ENCODE peak calls at places on chromosomes 6 and 20, in four cellular contexts. One of them, this sample, is unnamed.
A peak's percentile ranks its signal among the peaks of the same experiment; 100 is the strongest.

GRCh38 chr6:15417811-15418210 is 171.9 kb downstream of the JARID2 start:
- DNase-seq in fibroblast of lung: peak; percentile 33
- DNase-seq in Caki2: no peak
- DNase-seq in stimulated activated CD4-positive, alpha-beta T cell treated with anti-CD3 and anti-CD28 coated beads, Interleukin-1b, Interleukin-23, amount 100 ng/mL, for 4 hours: peak; percentile 25
- DNase-seq in this sample: no peak

GRCh38 chr20:18719426-18719825 is 94.2 kb upstream of the SCP2D1 start:
- DNase-seq in Caki2: no peak
- DNase-seq in fibroblast of lung: peak; percentile 36
- DNase-seq in stimulated activated CD4-positive, alpha-beta T cell treated with anti-CD3 and anti-CD28 coated beads, Interleukin-1b, Interleukin-23, amount 100 ng/mL, for 4 hours: no peak
- DNase-seq in this sample: no peak

GRCh38 chr20:33162753-33163152 is 5.2 kb upstream of the BPIFA2 start:
- DNase-seq in Caki2: no peak
- DNase-seq in stimulated activated CD4-positive, alpha-beta T cell treated with anti-CD3 and anti-CD28 coated beads, Interleukin-1b, Interleukin-23, amount 100 ng/mL, for 4 hours: no peak
- DNase-seq in fibroblast of lung: no peak
- DNase-seq in this sample: no peak

GRCh38 chr6:100194535-100194934 is 200.5 kb upstream of the MCHR2 start:
- DNase-seq in stimulated activated CD4-positive, alpha-beta T cell treated with anti-CD3 and anti-CD28 coated beads, Interleukin-1b, Interleukin-23, amount 100 ng/mL, for 4 hours: no peak
- DNase-seq in Caki2: no peak
- DNase-seq in fibroblast of lung: no peak
- DNase-seq in this sample: no peak

GRCh38 chr20:31239139-31239538 is 18.3 kb upstream of the DEFB115 start:
- DNase-seq in stimulated activated CD4-positive, alpha-beta T cell treated with anti-CD3 and anti-CD28 coated beads, Interleukin-1b, Interleukin-23, amount 100 ng/mL, for 4 hours: no peak
- DNase-seq in Caki2: no peak
- DNase-seq in fibroblast of lung: no peak
- DNase-seq in this sample: no peak

GRCh38 chr6:141513830-141514229 is 618.9 kb upstream of the GJE1 start:
- DNase-seq in Caki2: no peak
- DNase-seq in stimulated activated CD4-positive, alpha-beta T cell treated with anti-CD3 and anti-CD28 coated beads, Interleukin-1b, Interleukin-23, amount 100 ng/mL, for 4 hours: no peak
- DNase-seq in fibroblast of lung: peak; percentile 48
- DNase-seq in this sample: no peak

GRCh38 chr20:23584434-23585199 is 16.3 kb upstream of the CST9L start:
- DNase-seq in Caki2: no peak
- DNase-seq in stimulated activated CD4-positive, alpha-beta T cell treated with anti-CD3 and anti-CD28 coated beads, Interleukin-1b, Interleukin-23, amount 100 ng/mL, for 4 hours: no peak
- DNase-seq in fibroblast of lung: no peak
- DNase-seq in this sample: no peak

GRCh38 chr6:68458447-68458846 is 176.6 kb upstream of the ADGRB3 start:
- DNase-seq in stimulated activated CD4-positive, alpha-beta T cell treated with anti-CD3 and anti-CD28 coated beads, Interleukin-1b, Interleukin-23, amount 100 ng/mL, for 4 hours: no peak
- DNase-seq in fibroblast of lung: no peak
- DNase-seq in Caki2: no peak
- DNase-seq in this sample: no peak

GRCh38 chr6:6091608-6092002 is 84.9 kb upstream of the NRN1 start:
- DNase-seq in fibroblast of lung: no peak
- DNase-seq in stimulated activated CD4-positive, alpha-beta T cell treated with anti-CD3 and anti-CD28 coated beads, Interleukin-1b, Interleukin-23, amount 100 ng/mL, for 4 hours: no peak
- DNase-seq in Caki2: no peak
- DNase-seq in this sample: no peak

GRCh38 chr6:132167966-132168365 is 216.8 kb upstream of the CCN2 start:
- DNase-seq in fibroblast of lung: no peak
- DNase-seq in stimulated activated CD4-positive, alpha-beta T cell treated with anti-CD3 and anti-CD28 coated beads, Interleukin-1b, Interleukin-23, amount 100 ng/mL, for 4 hours: no peak
- DNase-seq in Caki2: no peak
- DNase-seq in this sample: no peak

GRCh38 chr6:81465859-81466258 is 286.6 kb downstream of the TENT5A start:
- DNase-seq in stimulated activated CD4-positive, alpha-beta T cell treated with anti-CD3 and anti-CD28 coated beads, Interleukin-1b, Interleukin-23, amount 100 ng/mL, for 4 hours: no peak
- DNase-seq in Caki2: no peak
- DNase-seq in fibroblast of lung: peak; percentile 34
- DNase-seq in this sample: no peak

GRCh38 chr20:32920066-32920465 is 61.3 kb downstream of the EFCAB8 start:
- DNase-seq in stimulated activated CD4-positive, alpha-beta T cell treated with anti-CD3 and anti-CD28 coated beads, Interleukin-1b, Interleukin-23, amount 100 ng/mL, for 4 hours: no peak
- DNase-seq in Caki2: no peak
- DNase-seq in fibroblast of lung: no peak
- DNase-seq in this sample: no peak

GRCh38 chr6:45156075-45156474 is 172.1 kb upstream of the RUNX2 start:
- DNase-seq in stimulated activated CD4-positive, alpha-beta T cell treated with anti-CD3 and anti-CD28 coated beads, Interleukin-1b, Interleukin-23, amount 100 ng/mL, for 4 hours: no peak
- DNase-seq in Caki2: no peak
- DNase-seq in fibroblast of lung: no peak
- DNase-seq in this sample: no peak

GRCh38 chr6:52374247-52374646 is 12.3 kb downstream of the PAQR8 start:
- DNase-seq in Caki2: no peak
- DNase-seq in stimulated activated CD4-positive, alpha-beta T cell treated with anti-CD3 and anti-CD28 coated beads, Interleukin-1b, Interleukin-23, amount 100 ng/mL, for 4 hours: no peak
- DNase-seq in fibroblast of lung: no peak
- DNase-seq in this sample: no peak

GRCh38 chr6:28922841-28923317 is 906 bp downstream of the TRIM27 start:
- DNase-seq in Caki2: peak; percentile 65
- DNase-seq in fibroblast of lung: peak; percentile 37
- DNase-seq in stimulated activated CD4-positive, alpha-beta T cell treated with anti-CD3 and anti-CD28 coated beads, Interleukin-1b, Interleukin-23, amount 100 ng/mL, for 4 hours: no peak
- DNase-seq in this sample: no peak

GRCh38 chr20:12715371-12715770 is 293.4 kb upstream of the SPTLC3 start:
- DNase-seq in stimulated activated CD4-positive, alpha-beta T cell treated with anti-CD3 and anti-CD28 coated beads, Interleukin-1b, Interleukin-23, amount 100 ng/mL, for 4 hours: no peak
- DNase-seq in Caki2: no peak
- DNase-seq in fibroblast of lung: no peak
- DNase-seq in this sample: no peak

GRCh38 chr6:449057-449430 is 57.5 kb downstream of the IRF4 start:
- DNase-seq in fibroblast of lung: no peak
- DNase-seq in Caki2: no peak
- DNase-seq in stimulated activated CD4-positive, alpha-beta T cell treated with anti-CD3 and anti-CD28 coated beads, Interleukin-1b, Interleukin-23, amount 100 ng/mL, for 4 hours: no peak
- DNase-seq in this sample: no peak

GRCh38 chr20:53887973-53888372 is 182.4 kb downstream of the BCAS1 start:
- DNase-seq in fibroblast of lung: no peak
- DNase-seq in stimulated activated CD4-positive, alpha-beta T cell treated with anti-CD3 and anti-CD28 coated beads, Interleukin-1b, Interleukin-23, amount 100 ng/mL, for 4 hours: no peak
- DNase-seq in Caki2: no peak
- DNase-seq in this sample: no peak

GRCh38 chr6:2448826-2449571 is 203.6 kb upstream of the GMDS start:
- DNase-seq in Caki2: peak; percentile 76
- DNase-seq in fibroblast of lung: peak; percentile 88
- DNase-seq in stimulated activated CD4-positive, alpha-beta T cell treated with anti-CD3 and anti-CD28 coated beads, Interleukin-1b, Interleukin-23, amount 100 ng/mL, for 4 hours: no peak
- DNase-seq in this sample: no peak

GRCh38 chr6:53593001-53593488 is 48.1 kb upstream of the GCLC start:
- DNase-seq in Caki2: peak; percentile 50
- DNase-seq in fibroblast of lung: peak; percentile 60
- DNase-seq in stimulated activated CD4-positive, alpha-beta T cell treated with anti-CD3 and anti-CD28 coated beads, Interleukin-1b, Interleukin-23, amount 100 ng/mL, for 4 hours: no peak
- DNase-seq in this sample: no peak

GRCh38 chr6:170221052-170221752 is 69.7 kb downstream of the DLL1 start:
- DNase-seq in Caki2: no peak
- DNase-seq in fibroblast of lung: no peak
- DNase-seq in stimulated activated CD4-positive, alpha-beta T cell treated with anti-CD3 and anti-CD28 coated beads, Interleukin-1b, Interleukin-23, amount 100 ng/mL, for 4 hours: no peak
- DNase-seq in this sample: no peak

GRCh38 chr6:36805107-36805797 is 34.0 kb downstream of the CPNE5 start:
- DNase-seq in stimulated activated CD4-positive, alpha-beta T cell treated with anti-CD3 and anti-CD28 coated beads, Interleukin-1b, Interleukin-23, amount 100 ng/mL, for 4 hours: no peak
- DNase-seq in Caki2: no peak
- DNase-seq in fibroblast of lung: no peak
- DNase-seq in this sample: no peak

GRCh38 chr20:24782801-24783630 is 166.1 kb upstream of the CST7 start:
- DNase-seq in stimulated activated CD4-positive, alpha-beta T cell treated with anti-CD3 and anti-CD28 coated beads, Interleukin-1b, Interleukin-23, amount 100 ng/mL, for 4 hours: no peak
- DNase-seq in fibroblast of lung: no peak
- DNase-seq in Caki2: no peak
- DNase-seq in this sample: no peak

GRCh38 chr20:23308024-23308423 is 42.6 kb upstream of the NXT1 start:
- DNase-seq in stimulated activated CD4-positive, alpha-beta T cell treated with anti-CD3 and anti-CD28 coated beads, Interleukin-1b, Interleukin-23, amount 100 ng/mL, for 4 hours: no peak
- DNase-seq in Caki2: no peak
- DNase-seq in fibroblast of lung: no peak
- DNase-seq in this sample: no peak

GRCh38 chr6:34324738-34325444 is 67.6 kb downstream of the NUDT3 start:
- DNase-seq in fibroblast of lung: peak; percentile 78
- DNase-seq in Caki2: no peak
- DNase-seq in stimulated activated CD4-positive, alpha-beta T cell treated with anti-CD3 and anti-CD28 coated beads, Interleukin-1b, Interleukin-23, amount 100 ng/mL, for 4 hours: no peak
- DNase-seq in this sample: no peak